ENCODE peak calls at places on chromosome 21, in seven cellular contexts. C, N, Q, H, S, X and A are unnamed samples.

GRCh38 chr21:42289926-42290325 is 25.3 kb downstream of the TFF3 start:
- DNase-seq in Q (peak; percentile 24), C (peak; percentile 43), H (no peak), N (peak; percentile 48), X (peak; percentile 30), S (no peak), A (no peak)

GRCh38 chr21:31872452-31873274 is at the start of gene HUNK:
- DNase-seq in H (peak; percentile 29), S (no peak), N (no peak), Q (peak; percentile 42), X (peak; percentile 78), C (no peak), A (no peak)

GRCh38 chr21:37358392-37358791 is 8.2 kb upstream of the DYRK1A start:
- DNase-seq in H (no peak), X (no peak), Q (peak; percentile 24), N (no peak), S (no peak), C (no peak), A (no peak)

GRCh38 chr21:46056450-46056903 is 41.4 kb upstream of the COL6A2 start:
- DNase-seq in C (peak; percentile 87), S (no peak), H (no peak), N (peak; percentile 63), X (peak; percentile 35), Q (peak; percentile 95), A (peak; percentile 58)

GRCh38 chr21:43371786-43372185 is 55.1 kb downstream of the SIK1 start:
- DNase-seq in Q (no peak), H (no peak), N (no peak), X (no peak), C (no peak), S (no peak), A (no peak)

GRCh38 chr21:30962013-30962412 is 76.3 kb downstream of the KRTAP19-8 start:
- DNase-seq in X (no peak), C (no peak), N (no peak), S (no peak), Q (no peak), H (no peak), A (no peak)

GRCh38 chr21:45494851-45495680 is 47.2 kb downstream of the SLC19A1 start:
- DNase-seq in N (no peak), S (no peak), H (no peak), C (no peak), X (no peak), Q (no peak), A (no peak)

GRCh38 chr21:37878946-37879660 is 37.2 kb downstream of the KCNJ6 start:
- DNase-seq in N (no peak), X (no peak), C (no peak), S (no peak), Q (no peak), H (no peak), A (no peak)

GRCh38 chr21:38140192-38140905 is 116.4 kb upstream of the KCNJ15 start:
- DNase-seq in S (no peak), Q (no peak), X (peak; percentile 68), N (peak; percentile 13), H (no peak), C (peak; percentile 60), A (no peak)

GRCh38 chr21:31552826-31553225 is 106.7 kb upstream of the SOD1 start:
- DNase-seq in X (no peak), C (no peak), H (no peak), S (no peak), Q (no peak), N (no peak), A (no peak)

GRCh38 chr21:16070207-16070651 is 340.4 kb downstream of the USP25 start:
- DNase-seq in X (no peak), N (no peak), S (no peak), C (no peak), Q (peak; percentile 29), H (no peak), A (no peak)

GRCh38 chr21:29299906-29300546 is 1.3 kb downstream of the BACH1 start:
- DNase-seq in C (peak; percentile 48), Q (peak; percentile 31), S (no peak), H (peak; percentile 59), X (peak; percentile 57), N (peak; percentile 29), A (peak; percentile 80)

GRCh38 chr21:32562426-32562825 is 22.9 kb downstream of the TCP10L start:
- DNase-seq in X (no peak), S (no peak), N (peak; percentile 64), Q (peak; percentile 81), C (no peak), H (no peak), A (no peak)

GRCh38 chr21:33940846-33941245 is 25.2 kb upstream of the ATP5PO start:
- DNase-seq in X (no peak), S (no peak), Q (no peak), N (no peak), H (no peak), C (no peak), A (no peak)

GRCh38 chr21:33036430-33037162 is 10.9 kb downstream of the OLIG2 start:
- DNase-seq in C (peak; percentile 41), X (no peak), Q (no peak), H (no peak), S (no peak), N (no peak), A (peak; percentile 14)

GRCh38 chr21:45255381-45256020 is 32.2 kb downstream of the POFUT2 start:
- DNase-seq in N (no peak), H (peak; percentile 76), X (peak; percentile 41), Q (no peak), C (no peak), S (no peak), A (no peak)

GRCh38 chr21:21963911-21964310 is 965.7 kb downstream of the NCAM2 start:
- DNase-seq in H (no peak), X (no peak), N (no peak), Q (no peak), C (no peak), S (no peak), A (no peak)

GRCh38 chr21:16029065-16029464 is 299.3 kb downstream of the USP25 start:
- DNase-seq in C (no peak), H (no peak), N (no peak), Q (no peak), S (no peak), X (no peak), A (no peak)

GRCh38 chr21:41784456-41785102 is 17.7 kb upstream of the RIPK4 start:
- DNase-seq in C (no peak), H (no peak), S (no peak), X (no peak), N (no peak), Q (no peak), A (no peak)

GRCh38 chr21:45939521-45940045 is 42.0 kb upstream of the COL6A1 start:
- DNase-seq in H (no peak), X (no peak), C (no peak), N (no peak), S (no peak), Q (no peak), A (no peak)

GRCh38 chr21:18617291-18617690 is 213.7 kb upstream of the TMPRSS15 start:
- DNase-seq in Q (no peak), X (no peak), C (no peak), S (no peak), H (no peak), N (no peak), A (no peak)
- H3K9me3 ChIP-seq in Q (no peaks in the 10 kb centered on the region), X (no peaks in the 10 kb centered on the region), C (no peaks in the 10 kb centered on the region), S (no peaks in the 10 kb centered on the region), H (no peaks in the 10 kb centered on the region), N (no peaks in the 10 kb centered on the region), A (no peaks in the 10 kb centered on the region)

DNA sequence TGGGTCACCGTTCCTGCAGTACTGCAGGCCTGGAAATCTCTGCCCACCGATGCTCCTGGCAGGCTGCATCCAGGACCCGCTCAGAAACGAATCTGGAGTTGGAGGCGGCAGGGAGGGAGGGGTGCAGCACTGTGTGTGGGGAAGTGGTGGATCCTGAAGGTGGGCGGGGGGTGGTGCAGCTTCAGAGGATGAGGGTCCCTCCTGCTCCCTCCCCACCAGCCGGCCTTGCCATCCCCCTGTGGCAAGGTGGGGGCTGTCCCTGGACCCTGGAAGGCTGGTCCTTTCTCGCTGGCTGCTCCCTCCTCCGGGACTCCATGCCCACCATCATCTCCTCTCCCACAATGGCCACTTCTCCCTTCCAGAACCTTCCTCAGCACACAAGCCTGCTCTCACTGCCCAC is 60.4 kb downstream of the B3GALT5 start:
- DNase-seq in H (no peak), S (no peak), N (no peak), Q (no peak), C (no peak), X (no peak), A (peak; percentile 47)
- H3K9me3 ChIP-seq in H (no peaks in the 10 kb centered on the region), S (no peaks in the 10 kb centered on the region), N (no peaks in the 10 kb centered on the region), Q (no peaks in the 10 kb centered on the region), C (no peaks in the 10 kb centered on the region), X (no peaks in the 10 kb centered on the region), A (no peaks in the 10 kb centered on the region)

DNA sequence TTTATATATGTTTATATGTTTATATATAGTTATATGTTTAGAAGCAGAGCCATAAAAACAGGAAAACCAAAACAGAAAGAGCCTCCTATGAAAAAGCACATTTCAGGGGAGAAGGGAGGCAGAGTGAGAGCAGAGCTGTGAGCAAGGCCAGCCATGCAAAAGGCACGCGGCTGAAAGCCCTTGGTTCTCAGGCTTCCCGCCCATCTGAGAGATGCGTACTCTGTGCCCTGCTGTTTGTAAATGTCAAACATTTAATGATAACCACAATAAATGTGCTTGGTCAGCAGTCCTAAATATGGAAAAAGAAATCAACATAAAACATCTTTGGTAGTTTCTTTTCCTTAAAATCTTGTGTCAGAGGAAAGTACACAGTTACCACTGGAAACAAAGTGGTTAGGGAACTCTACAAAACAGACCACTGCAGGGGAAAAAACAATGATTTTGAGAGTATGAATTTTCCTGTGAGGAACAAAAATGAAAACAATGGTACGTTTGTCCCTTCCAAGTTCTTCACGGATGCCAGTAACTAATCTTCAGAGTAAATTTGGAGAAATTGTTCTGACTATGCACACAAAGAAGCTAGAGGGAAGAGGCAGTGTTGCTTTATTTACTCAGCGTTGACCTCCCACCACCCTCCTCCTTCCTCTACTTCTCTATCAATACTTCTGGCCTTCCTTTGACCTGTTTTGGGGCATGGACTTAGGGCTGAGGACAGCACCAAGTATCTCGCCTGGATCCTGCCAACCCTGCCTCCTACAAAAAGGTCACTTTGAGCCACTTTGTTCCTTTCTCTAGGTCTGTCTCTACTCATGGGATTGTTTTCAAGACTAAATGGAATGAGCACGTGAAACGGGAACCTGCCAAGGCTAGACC is 282.9 kb downstream of the DSCAM start:
- DNase-seq in H (no peak), C (no peak), Q (no peak), S (no peak), N (no peak), X (no peak), A (no peak)
- H3K9me3 ChIP-seq in H (peaks cover 7% of the 10 kb centered on the region), C (no peaks in the 10 kb centered on the region), Q (no peaks in the 10 kb centered on the region), S (no peaks in the 10 kb centered on the region), N (no peaks in the 10 kb centered on the region), X (no peaks in the 10 kb centered on the region), A (no peaks in the 10 kb centered on the region)

GRCh38 chr21:36207577-36208320 is 51.1 kb downstream of the DOP1B start:
- DNase-seq in Q (no peak), N (no peak), C (no peak), S (no peak), X (no peak), H (no peak), A (no peak)
- H3K9me3 ChIP-seq in Q (no peaks in the 10 kb centered on the region), N (no peaks in the 10 kb centered on the region), C (no peaks in the 10 kb centered on the region), S (no peaks in the 10 kb centered on the region), X (no peaks in the 10 kb centered on the region), H (no peaks in the 10 kb centered on the region), A (no peaks in the 10 kb centered on the region)